ENCODE peak calls at places on chromosomes 5 and 9, in nine cellular contexts. One of them, this sample, is unnamed.

GRCh38 chr5:136087961-136088871 is 44.4 kb upstream of the SMAD5 start:
- DNase-seq in mammary epithelial cell: peak; percentile 54
- DNase-seq in sigmoid colon: peak; percentile 85
- DNase-seq in AG10803: peak; percentile 71
- DNase-seq in left lung: peak; percentile 80
- DNase-seq in dorsolateral prefrontal cortex: no peak
- DNase-seq in gastrocnemius medialis: peak; percentile 75
- DNase-seq in AG04450: no peak
- DNase-seq in colonic mucosa: peak; percentile 91
- DNase-seq in this sample: no peak

GRCh38 chr9:116144038-116144437 is 9.6 kb upstream of the PAPPA start:
- DNase-seq in gastrocnemius medialis: no peak
- DNase-seq in colonic mucosa: no peak
- DNase-seq in left lung: no peak
- DNase-seq in AG10803: peak; percentile 53
- DNase-seq in mammary epithelial cell: peak; percentile 88
- DNase-seq in dorsolateral prefrontal cortex: no peak
- DNase-seq in AG04450: no peak
- DNase-seq in sigmoid colon: no peak
- DNase-seq in this sample: no peak

GRCh38 chr5:66554211-66554610 is 42.0 kb upstream of the MAST4 start:
- DNase-seq in mammary epithelial cell: peak; percentile 96
- DNase-seq in gastrocnemius medialis: no peak
- DNase-seq in colonic mucosa: no peak
- DNase-seq in sigmoid colon: no peak
- DNase-seq in AG10803: no peak
- DNase-seq in AG04450: no peak
- DNase-seq in left lung: no peak
- DNase-seq in dorsolateral prefrontal cortex: no peak
- DNase-seq in this sample: no peak

GRCh38 chr9:136614372-136614922 is 48.3 kb upstream of the EGFL7 start:
- DNase-seq in colonic mucosa: peak; percentile 45
- DNase-seq in dorsolateral prefrontal cortex: no peak
- DNase-seq in gastrocnemius medialis: no peak
- DNase-seq in AG10803: peak; percentile 43
- DNase-seq in AG04450: peak; percentile 60
- DNase-seq in left lung: no peak
- DNase-seq in sigmoid colon: no peak
- DNase-seq in mammary epithelial cell: no peak
- DNase-seq in this sample: peak; percentile 20

GRCh38 chr5:178232920-178233429 is 373 bp upstream of the PHYKPL start:
- DNase-seq in dorsolateral prefrontal cortex: no peak
- DNase-seq in AG04450: no peak
- DNase-seq in colonic mucosa: no peak
- DNase-seq in sigmoid colon: no peak
- DNase-seq in AG10803: no peak
- DNase-seq in mammary epithelial cell: no peak
- DNase-seq in left lung: no peak
- DNase-seq in gastrocnemius medialis: no peak
- DNase-seq in this sample: no peak

GRCh38 chr5:108381034-108381954 is 604 bp downstream of the FBXL17 start:
- DNase-seq in AG04450: no peak
- DNase-seq in colonic mucosa: peak; percentile 71
- DNase-seq in gastrocnemius medialis: peak; percentile 57
- DNase-seq in left lung: peak; percentile 97
- DNase-seq in sigmoid colon: peak; percentile 83
- DNase-seq in AG10803: peak; percentile 66
- DNase-seq in dorsolateral prefrontal cortex: peak; percentile 62
- DNase-seq in mammary epithelial cell: peak; percentile 78
- DNase-seq in this sample: no peak

GRCh38 chr5:94693043-94693822 is 74.8 kb downstream of the SLF1 start:
- DNase-seq in colonic mucosa: no peak
- DNase-seq in gastrocnemius medialis: no peak
- DNase-seq in dorsolateral prefrontal cortex: no peak
- DNase-seq in left lung: no peak
- DNase-seq in sigmoid colon: no peak
- DNase-seq in mammary epithelial cell: peak; percentile 86
- DNase-seq in AG04450: peak; percentile 59
- DNase-seq in AG10803: peak; percentile 95
- DNase-seq in this sample: peak; percentile 84

GRCh38 chr9:135363556-135363955 is 116.0 kb upstream of the PPP1R26 start:
- DNase-seq in AG04450: no peak
- DNase-seq in gastrocnemius medialis: no peak
- DNase-seq in left lung: peak; percentile 41
- DNase-seq in sigmoid colon: no peak
- DNase-seq in mammary epithelial cell: no peak
- DNase-seq in AG10803: no peak
- DNase-seq in colonic mucosa: no peak
- DNase-seq in dorsolateral prefrontal cortex: no peak
- DNase-seq in this sample: no peak

GRCh38 chr5:43193171-43193951 is 1.3 kb downstream of the NIM1K start:
- DNase-seq in sigmoid colon: no peak
- DNase-seq in colonic mucosa: no peak
- DNase-seq in gastrocnemius medialis: no peak
- DNase-seq in left lung: no peak
- DNase-seq in dorsolateral prefrontal cortex: peak; percentile 59
- DNase-seq in mammary epithelial cell: peak; percentile 86
- DNase-seq in AG10803: peak; percentile 94
- DNase-seq in AG04450: peak; percentile 72
- DNase-seq in this sample: peak; percentile 85

GRCh38 chr5:131754363-131754762 is 42.5 kb downstream of the FNIP1 start:
- DNase-seq in sigmoid colon: no peak
- DNase-seq in mammary epithelial cell: no peak
- DNase-seq in dorsolateral prefrontal cortex: no peak
- DNase-seq in colonic mucosa: no peak
- DNase-seq in AG04450: no peak
- DNase-seq in left lung: no peak
- DNase-seq in AG10803: no peak
- DNase-seq in gastrocnemius medialis: no peak
- DNase-seq in this sample: no peak

GRCh38 chr9:123316053-123316718 is 39.8 kb upstream of the CRB2 start:
- DNase-seq in mammary epithelial cell: no peak
- DNase-seq in gastrocnemius medialis: no peak
- DNase-seq in dorsolateral prefrontal cortex: no peak
- DNase-seq in sigmoid colon: no peak
- DNase-seq in left lung: no peak
- DNase-seq in colonic mucosa: no peak
- DNase-seq in AG10803: no peak
- DNase-seq in AG04450: no peak
- DNase-seq in this sample: no peak

GRCh38 chr5:103446813-103447212 is 115.8 kb downstream of the NUDT12 start:
- DNase-seq in sigmoid colon: no peak
- DNase-seq in left lung: no peak
- DNase-seq in dorsolateral prefrontal cortex: no peak
- DNase-seq in gastrocnemius medialis: no peak
- DNase-seq in AG04450: no peak
- DNase-seq in AG10803: no peak
- DNase-seq in mammary epithelial cell: no peak
- DNase-seq in colonic mucosa: no peak
- DNase-seq in this sample: no peak

GRCh38 chr9:89943309-89943708 is 338.5 kb downstream of the GADD45G start:
- DNase-seq in gastrocnemius medialis: no peak
- DNase-seq in sigmoid colon: no peak
- DNase-seq in mammary epithelial cell: no peak
- DNase-seq in left lung: no peak
- DNase-seq in dorsolateral prefrontal cortex: no peak
- DNase-seq in AG10803: no peak
- DNase-seq in colonic mucosa: no peak
- DNase-seq in AG04450: no peak
- DNase-seq in this sample: no peak

GRCh38 chr9:89943728-89944127 is 338.9 kb downstream of the GADD45G start:
- DNase-seq in AG04450: no peak
- DNase-seq in left lung: no peak
- DNase-seq in gastrocnemius medialis: no peak
- DNase-seq in AG10803: no peak
- DNase-seq in colonic mucosa: no peak
- DNase-seq in sigmoid colon: no peak
- DNase-seq in mammary epithelial cell: no peak
- DNase-seq in dorsolateral prefrontal cortex: no peak
- DNase-seq in this sample: no peak

GRCh38 chr9:89942643-89943042 is 337.8 kb downstream of the GADD45G start:
- DNase-seq in mammary epithelial cell: no peak
- DNase-seq in AG10803: no peak
- DNase-seq in sigmoid colon: no peak
- DNase-seq in AG04450: no peak
- DNase-seq in left lung: no peak
- DNase-seq in dorsolateral prefrontal cortex: no peak
- DNase-seq in gastrocnemius medialis: no peak
- DNase-seq in colonic mucosa: no peak
- DNase-seq in this sample: no peak

GRCh38 chr9:89946741-89947140 is 341.9 kb downstream of the GADD45G start:
- DNase-seq in colonic mucosa: no peak
- DNase-seq in left lung: no peak
- DNase-seq in AG04450: no peak
- DNase-seq in gastrocnemius medialis: no peak
- DNase-seq in sigmoid colon: no peak
- DNase-seq in mammary epithelial cell: no peak
- DNase-seq in dorsolateral prefrontal cortex: no peak
- DNase-seq in AG10803: peak; percentile 24
- DNase-seq in this sample: no peak

DNA sequence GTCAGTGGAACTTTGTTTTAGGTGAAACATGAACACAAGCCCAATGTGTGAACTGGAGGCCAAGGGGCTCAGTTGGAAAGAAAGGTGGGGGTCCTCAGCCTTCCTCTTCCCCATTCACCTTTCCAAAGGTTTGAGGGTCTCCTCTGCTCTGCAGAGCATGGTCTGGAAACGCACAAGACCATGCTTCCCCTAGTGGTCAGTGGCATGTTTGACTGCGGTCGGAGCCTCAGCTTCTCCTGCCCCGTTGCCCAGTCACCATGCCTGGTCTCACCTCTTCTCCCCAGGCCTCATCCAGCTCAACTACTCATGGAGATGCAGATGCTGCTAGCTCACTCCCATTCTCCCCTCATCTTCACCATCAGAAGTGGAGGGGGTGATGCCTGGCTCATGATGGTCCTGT is 340.3 kb downstream of the GADD45G start:
- DNase-seq in dorsolateral prefrontal cortex: no peak
- DNase-seq in colonic mucosa: no peak
- DNase-seq in AG10803: no peak
- DNase-seq in left lung: no peak
- DNase-seq in gastrocnemius medialis: no peak
- DNase-seq in AG04450: no peak
- DNase-seq in sigmoid colon: no peak
- DNase-seq in mammary epithelial cell: no peak
- DNase-seq in this sample: no peak
- TF ChIP-seq CTCF in dorsolateral prefrontal cortex: no peak
- TF ChIP-seq CTCF in colonic mucosa: no peak
- TF ChIP-seq CTCF in AG10803: no peak
- TF ChIP-seq CTCF in left lung: no peak
- TF ChIP-seq CTCF in gastrocnemius medialis: no peak
- TF ChIP-seq CTCF in AG04450: no peak
- TF ChIP-seq CTCF in sigmoid colon: peak; percentile 16
- TF ChIP-seq CTCF in mammary epithelial cell: no peak
- TF ChIP-seq CTCF in this sample: no peak

GRCh38 chr5:83527191-83527590 is 55.6 kb downstream of the VCAN start:
- DNase-seq in gastrocnemius medialis: no peak
- DNase-seq in AG04450: no peak
- DNase-seq in dorsolateral prefrontal cortex: no peak
- DNase-seq in AG10803: no peak
- DNase-seq in colonic mucosa: no peak
- DNase-seq in mammary epithelial cell: no peak
- DNase-seq in left lung: no peak
- DNase-seq in sigmoid colon: no peak
- DNase-seq in this sample: no peak

GRCh38 chr5:83530186-83530585 is 58.6 kb downstream of the VCAN start:
- DNase-seq in dorsolateral prefrontal cortex: no peak
- DNase-seq in AG10803: peak; percentile 72
- DNase-seq in AG04450: no peak
- DNase-seq in colonic mucosa: no peak
- DNase-seq in gastrocnemius medialis: no peak
- DNase-seq in left lung: no peak
- DNase-seq in mammary epithelial cell: peak; percentile 16
- DNase-seq in sigmoid colon: no peak
- DNase-seq in this sample: no peak

GRCh38 chr5:83526289-83526688 is 54.7 kb downstream of the VCAN start:
- DNase-seq in sigmoid colon: no peak
- DNase-seq in AG04450: no peak
- DNase-seq in AG10803: no peak
- DNase-seq in colonic mucosa: no peak
- DNase-seq in mammary epithelial cell: no peak
- DNase-seq in dorsolateral prefrontal cortex: no peak
- DNase-seq in gastrocnemius medialis: no peak
- DNase-seq in left lung: no peak
- DNase-seq in this sample: no peak

GRCh38 chr5:83528439-83528769 is 56.9 kb downstream of the VCAN start:
- DNase-seq in dorsolateral prefrontal cortex: no peak
- DNase-seq in left lung: no peak
- DNase-seq in AG04450: no peak
- DNase-seq in colonic mucosa: no peak
- DNase-seq in mammary epithelial cell: no peak
- DNase-seq in AG10803: no peak
- DNase-seq in sigmoid colon: no peak
- DNase-seq in gastrocnemius medialis: no peak
- DNase-seq in this sample: no peak

GRCh38 chr5:83527722-83528438 is 56.3 kb downstream of the VCAN start:
- DNase-seq in colonic mucosa: no peak
- DNase-seq in left lung: no peak
- DNase-seq in gastrocnemius medialis: no peak
- DNase-seq in mammary epithelial cell: no peak
- DNase-seq in AG10803: no peak
- DNase-seq in dorsolateral prefrontal cortex: no peak
- DNase-seq in sigmoid colon: no peak
- DNase-seq in AG04450: no peak
- DNase-seq in this sample: no peak
- H3K4me3 ChIP-seq in colonic mucosa: no peak overlapping the region
- H3K4me3 ChIP-seq in left lung: no peak overlapping the region
- H3K4me3 ChIP-seq in gastrocnemius medialis: no peak overlapping the region
- H3K4me3 ChIP-seq in mammary epithelial cell: no peak overlapping the region
- H3K4me3 ChIP-seq in AG10803: no peak overlapping the region
- H3K4me3 ChIP-seq in dorsolateral prefrontal cortex: no peak overlapping the region
- H3K4me3 ChIP-seq in sigmoid colon: no peak overlapping the region
- H3K4me3 ChIP-seq in AG04450: no peak overlapping the region
- H3K4me3 ChIP-seq in this sample: no peak overlapping the region

DNA sequence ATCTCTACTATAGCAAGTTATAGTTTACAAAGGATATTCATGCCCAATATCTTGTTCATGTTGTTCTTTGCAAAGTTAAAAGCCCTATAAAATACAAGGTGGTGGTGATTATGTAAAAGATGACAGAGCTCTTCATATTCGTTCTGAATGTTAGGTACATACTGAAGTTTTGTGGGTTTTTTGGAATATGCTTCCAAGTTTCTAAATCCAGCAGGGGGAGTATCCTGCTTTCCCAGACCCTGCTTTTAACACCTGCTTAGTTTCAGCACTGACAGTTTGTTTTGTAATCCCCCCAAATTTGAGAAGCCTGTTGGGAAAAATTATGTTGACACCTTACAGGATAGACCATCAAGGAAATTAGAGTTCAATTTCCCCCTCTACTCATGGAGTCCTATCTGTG is 438.3 kb downstream of the SH3GL2 start:
- DNase-seq in AG04450: no peak
- DNase-seq in sigmoid colon: no peak
- DNase-seq in gastrocnemius medialis: no peak
- DNase-seq in left lung: no peak
- DNase-seq in colonic mucosa: no peak
- DNase-seq in mammary epithelial cell: no peak
- DNase-seq in dorsolateral prefrontal cortex: no peak
- DNase-seq in AG10803: no peak
- DNase-seq in this sample: no peak
- TF ChIP-seq CTCF in AG04450: no peak
- TF ChIP-seq CTCF in sigmoid colon: no peak
- TF ChIP-seq CTCF in gastrocnemius medialis: no peak
- TF ChIP-seq CTCF in left lung: no peak
- TF ChIP-seq CTCF in colonic mucosa: no peak
- TF ChIP-seq CTCF in mammary epithelial cell: no peak
- TF ChIP-seq CTCF in dorsolateral prefrontal cortex: no peak
- TF ChIP-seq CTCF in AG10803: no peak
- TF ChIP-seq CTCF in this sample: no peak

GRCh38 chr5:145787507-145787906 is 47.6 kb downstream of the PRELID2 start:
- DNase-seq in gastrocnemius medialis: no peak
- DNase-seq in colonic mucosa: no peak
- DNase-seq in left lung: no peak
- DNase-seq in AG04450: no peak
- DNase-seq in AG10803: no peak
- DNase-seq in dorsolateral prefrontal cortex: no peak
- DNase-seq in mammary epithelial cell: no peak
- DNase-seq in sigmoid colon: no peak
- DNase-seq in this sample: no peak
- H3K4me3 ChIP-seq in gastrocnemius medialis: no peak overlapping the region
- H3K4me3 ChIP-seq in colonic mucosa: no peak overlapping the region
- H3K4me3 ChIP-seq in left lung: no peak overlapping the region
- H3K4me3 ChIP-seq in AG04450: no peak overlapping the region
- H3K4me3 ChIP-seq in AG10803: no peak overlapping the region
- H3K4me3 ChIP-seq in dorsolateral prefrontal cortex: no peak overlapping the region
- H3K4me3 ChIP-seq in mammary epithelial cell: no peak overlapping the region
- H3K4me3 ChIP-seq in sigmoid colon: no peak overlapping the region
- H3K4me3 ChIP-seq in this sample: no peak overlapping the region